ENCODE peak calls at places on chromosomes 4 and X, in four cellular contexts. Y is lower leg skin, E is progenitor cell of endocrine pancreas, C is PC-3. H is an unnamed sample.

GRCh38 chrX:152735860-152736511 is 2.4 kb downstream of the MAGEA12 start:
- DNase-seq in Y (no peak), E (no peak), C (no peak), H (peak)

GRCh38 chr4:67437974-67438713 is 107.2 kb downstream of the CENPC start:
- DNase-seq in Y (no peak), E (no peak), C (peak), H (no peak)

GRCh38 chrX:109862386-109862910 is 129.4 kb upstream of the ACSL4 start:
- DNase-seq in Y (no peak), E (no peak), C (peak), H (no peak)

GRCh38 chr4:114998316-114998715 is 115.1 kb downstream of the NDST4 start:
- DNase-seq in Y (no peak), E (no peak), C (no peak), H (no peak)

GRCh38 chr4:77782102-77782835 is 36.9 kb downstream of the CNOT6L start:
- DNase-seq in Y (no peak), E (no peak), C (no peak), H (no peak)

GRCh38 chr4:10114607-10115006 is 2.0 kb downstream of the WDR1 start:
- DNase-seq in Y (no peak), E (no peak), C (no peak), H (no peak)

GRCh38 chrX:77446840-77447239 is 349 bp upstream of the FGF16 start:
- DNase-seq in Y (no peak), E (no peak), C (no peak), H (no peak)

GRCh38 chr4:176290520-176290919 is 21.5 kb upstream of the ASB5 start:
- DNase-seq in Y (no peak), E (no peak), C (no peak), H (no peak)

GRCh38 chr4:53185853-53186590 is 179.8 kb downstream of the SCFD2 start:
- DNase-seq in Y (no peak), E (no peak), C (no peak), H (no peak)

GRCh38 chr4:76504613-76505465 is 69.8 kb downstream of the SHROOM3 start:
- DNase-seq in Y (no peak), E (no peak), C (peak), H (no peak)

GRCh38 chr4:77352192-77352591 is 195.2 kb downstream of the CCNG2 start:
- DNase-seq in Y (no peak), E (no peak), C (no peak), H (no peak)

GRCh38 chr4:33357121-33357520 is 2637.0 kb downstream of the PCDH7 start:
- DNase-seq in Y (no peak), E (no peak), C (no peak), H (no peak)

GRCh38 chr4:121675715-121676114 is 21.1 kb downstream of the ANXA5 start:
- DNase-seq in Y (no peak), E (no peak), C (no peak), H (no peak)

GRCh38 chrX:9183481-9183880 is 149.6 kb upstream of the FAM9B start:
- DNase-seq in Y (no peak), E (no peak), C (peak), H (no peak)

GRCh38 chrX:118346258-118347094 is 570 bp downstream of the WDR44 start:
- DNase-seq in Y (peak), E (peak), C (peak), H (peak)

GRCh38 chr4:7513731-7514130 is 79.0 kb upstream of the PSAPL1 start:
- DNase-seq in Y (no peak), E (no peak), C (peak), H (no peak)

GRCh38 chr4:31390849-31391248 is 670.7 kb downstream of the PCDH7 start:
- DNase-seq in Y (no peak), E (no peak), C (no peak), H (no peak)

GRCh38 chrX:10884246-10884645 is 226.9 kb upstream of the HCCS start:
- DNase-seq in Y (no peak), E (no peak), C (no peak), H (no peak)

GRCh38 chr4:149120331-149121014 is 678.3 kb upstream of the NR3C2 start:
- DNase-seq in Y (no peak), E (no peak), C (no peak), H (no peak)

GRCh38 chr4:185265942-185266341 is 56.5 kb downstream of the SNX25 start:
- DNase-seq in Y (no peak), E (no peak), C (peak), H (no peak)

GRCh38 chrX:13506574-13506973 is 62.8 kb upstream of the EGFL6 start:
- DNase-seq in Y (no peak), E (peak), C (peak), H (no peak)

GRCh38 chr4:79225360-79225759 is 100.5 kb downstream of the NAA11 start:
- DNase-seq in Y (no peak), E (no peak), C (no peak), H (no peak)

GRCh38 chr4:39319678-39320077 is 46.5 kb downstream of the RFC1 start:
- DNase-seq in Y (no peak), E (no peak), C (peak), H (no peak)

GRCh38 chr4:105548483-105548882 is 3.9 kb upstream of the ARHGEF38 start:
- DNase-seq in Y (no peak), E (no peak), C (peak), H (no peak)

GRCh38 chr4:90317785-90318184 is 190.6 kb downstream of the CCSER1 start:
- DNase-seq in Y (no peak), E (no peak), C (peak), H (no peak)

GRCh38 chr4:101806914-101807313 is 16.4 kb downstream of the BANK1 start:
- DNase-seq in Y (no peak), E (no peak), C (no peak), H (no peak)

GRCh38 chr4:123997736-123998449 is 601.3 kb downstream of the SPRY1 start:
- DNase-seq in Y (no peak), E (no peak), C (no peak), H (no peak)

GRCh38 chr4:169268951-169269781 is 1.6 kb downstream of the SH3RF1 start:
- DNase-seq in Y (no peak), E (no peak), C (peak), H (no peak)

GRCh38 chrX:13955095-13955647 is 74.5 kb downstream of the GEMIN8 start:
- DNase-seq in Y (no peak), E (no peak), C (no peak), H (no peak)

GRCh38 chr4:109914356-109914755 is 1.7 kb downstream of the EGF start:
- DNase-seq in Y (no peak), E (no peak), C (no peak), H (no peak)

GRCh38 chr4:98605216-98605615 is 53.2 kb downstream of the TSPAN5 start:
- DNase-seq in Y (no peak), E (no peak), C (peak), H (no peak)

GRCh38 chr4:1981251-1982055 is 27.3 kb downstream of the NELFA start:
- DNase-seq in Y (no peak), E (no peak), C (no peak), H (peak)

GRCh38 chrX:121256653-121257052 is 209.2 kb downstream of the GLUD2 start:
- DNase-seq in Y (peak), E (no peak), C (peak), H (no peak)

GRCh38 chr4:58061967-58062366 is 951.8 kb upstream of the IGFBP7 start:
- DNase-seq in Y (no peak), E (no peak), C (peak), H (no peak)

DNA sequence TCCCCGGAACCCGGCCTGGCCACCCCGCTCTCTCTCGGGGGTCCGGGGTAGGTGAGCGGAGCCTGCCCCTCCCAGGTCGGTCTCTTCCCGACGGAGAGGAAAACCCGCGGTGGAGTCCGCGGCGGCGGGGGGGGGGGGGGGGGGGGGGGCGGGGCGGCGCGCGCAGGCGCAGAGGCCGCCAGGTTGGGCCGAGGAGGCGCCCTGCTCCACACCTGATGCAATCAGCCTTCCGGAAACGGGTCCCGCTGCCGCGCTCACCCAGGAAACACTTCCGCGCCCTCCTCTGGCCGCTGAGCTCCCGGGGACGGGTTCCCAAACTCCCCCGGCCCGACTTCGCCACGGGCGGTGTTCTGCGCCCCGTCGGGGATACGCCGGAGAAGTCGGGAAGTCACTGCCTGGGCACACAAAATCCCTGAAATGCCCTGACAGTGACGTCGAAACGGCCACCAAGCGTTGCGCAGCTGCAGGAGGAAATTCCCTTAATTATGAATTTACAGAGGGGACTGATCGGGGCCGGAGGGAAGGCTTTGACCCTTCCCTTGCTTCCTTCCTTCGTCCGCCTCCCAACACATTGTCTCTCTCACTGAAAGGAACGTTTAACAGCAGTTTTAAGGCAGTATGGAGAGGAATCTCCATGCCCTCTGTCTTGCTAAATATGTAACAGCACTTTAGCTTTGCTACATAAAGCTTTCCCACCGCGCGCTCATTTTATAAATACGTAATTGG is 2.1 kb upstream of the APBB2 start:
- DNase-seq in Y (peak), E (peak), C (peak), H (peak)
- TF ChIP-seq CTCF in Y (no peak), E (peak), C (no peak), H (peak)

GRCh38 chr4:80422727-80423404 is 87.3 kb downstream of the CFAP299 start:
- DNase-seq in Y (no peak), E (no peak), C (peak), H (no peak)

GRCh38 chr4:80424225-80424581 is 88.7 kb downstream of the CFAP299 start:
- DNase-seq in Y (no peak), E (no peak), C (no peak), H (no peak)

GRCh38 chr4:80425701-80426100 is 90.2 kb downstream of the CFAP299 start:
- DNase-seq in Y (no peak), E (no peak), C (no peak), H (no peak)

GRCh38 chr4:80420638-80421037 is 85.1 kb downstream of the CFAP299 start:
- DNase-seq in Y (no peak), E (no peak), C (no peak), H (no peak)

GRCh38 chr4:80423553-80424224 is 88.2 kb downstream of the CFAP299 start:
- DNase-seq in Y (no peak), E (no peak), C (no peak), H (no peak)
- TF ChIP-seq CTCF in Y (no peak), E (no peak), C (no peak), H (no peak)

DNA sequence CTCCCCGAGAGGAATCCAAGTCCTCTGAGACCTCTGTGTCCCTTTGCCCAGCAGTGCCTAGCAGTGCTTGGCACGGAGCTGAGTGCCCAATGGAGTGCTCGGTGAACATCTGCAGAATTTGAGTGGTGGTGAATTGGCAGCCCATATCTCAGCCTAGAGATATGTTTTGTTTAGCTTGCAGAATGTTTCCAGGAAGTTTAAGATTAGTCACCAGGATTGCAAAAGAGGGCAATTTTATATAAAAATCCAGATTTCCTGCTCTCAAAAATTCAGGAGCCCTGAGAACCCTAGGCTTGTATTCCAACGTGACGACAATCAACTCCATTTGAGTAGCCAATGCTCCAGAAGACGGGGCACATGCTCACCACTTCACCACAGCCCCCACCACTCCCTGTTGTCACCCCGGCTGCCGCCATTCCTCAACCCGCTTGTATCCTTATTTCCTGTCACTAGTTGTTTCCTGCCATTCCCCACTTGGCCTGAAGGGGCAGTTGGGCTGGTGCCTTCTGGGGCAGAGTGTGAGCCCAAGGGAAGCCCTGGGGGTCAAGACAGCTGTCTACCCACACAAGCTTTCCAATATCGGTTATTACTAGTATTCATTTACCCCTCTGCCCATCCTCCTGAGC is 116.9 kb downstream of the EFNB1 start:
- DNase-seq in Y (no peak), E (peak), C (peak), H (peak)
- TF ChIP-seq CTCF in Y (no peak), E (peak), C (peak), H (peak)

DNA sequence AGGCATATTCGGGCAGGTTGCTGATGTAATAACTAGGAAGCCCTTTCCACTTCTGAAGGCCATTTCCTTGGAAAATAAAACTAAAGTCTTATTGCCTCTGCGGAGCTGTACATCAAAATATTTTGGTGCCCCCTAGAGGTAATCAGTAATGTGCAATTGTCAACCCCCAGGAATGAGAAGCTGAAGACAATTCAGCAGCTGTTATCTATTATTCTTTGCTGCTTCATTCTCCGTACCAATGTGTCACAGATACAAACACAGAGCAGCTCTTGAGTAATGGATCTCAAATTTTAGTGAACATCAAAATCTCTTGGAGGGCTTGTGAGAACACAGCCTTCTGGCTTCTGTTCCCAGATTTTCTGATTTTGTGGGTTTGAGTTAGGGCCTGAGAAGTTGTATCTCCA is 3.5 kb upstream of the SLIT2 start:
- DNase-seq in Y (peak), E (no peak), C (peak), H (no peak)
- TF ChIP-seq CTCF in Y (no peak), E (peak), C (peak), H (peak)

DNA sequence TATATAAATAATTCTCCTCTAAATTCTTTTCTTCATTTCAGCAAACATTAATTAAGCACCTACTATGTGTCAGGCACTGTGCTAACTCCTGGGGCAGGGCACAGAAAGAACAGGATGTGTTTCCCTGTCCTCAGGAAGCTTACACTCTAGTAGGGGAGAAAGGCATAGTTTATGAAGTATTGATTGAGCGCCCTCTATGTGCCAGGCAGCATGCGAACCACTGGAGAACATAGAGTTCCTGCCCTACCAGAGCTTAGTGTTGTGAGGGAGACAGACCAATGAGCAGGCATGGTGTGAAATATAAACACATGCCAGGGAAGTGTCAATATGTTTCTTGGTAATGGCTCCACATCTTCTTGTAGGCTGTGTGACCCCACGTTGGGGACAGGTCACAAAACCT is 3.7 kb downstream of the ADGRG4 start:
- DNase-seq in Y (no peak), E (no peak), C (no peak), H (no peak)
- TF ChIP-seq CTCF in Y (no peak), E (no peak), C (peak), H (no peak)

H was measured in osteocyte.